ENCODE peak calls at places on chromosomes 2 and 18, in seven cellular contexts. O, U, L, J, E, N and G are unnamed samples.

GRCh38 chr2:235665656-235666239 is 171.9 kb downstream of the AGAP1 start:
- DNase-seq in L (no peak), O (no peak), N (no peak), E (no peak), U (no peak), J (peak; percentile 28), G (peak; percentile 31)

GRCh38 chr2:85813211-85813977 is 59.6 kb downstream of the ATOH8 start:
- DNase-seq in N (no peak), U (no peak), L (no peak), O (no peak), J (no peak), E (no peak), G (no peak)

GRCh38 chr2:142586693-142587432 is 290.6 kb upstream of the KYNU start:
- DNase-seq in L (no peak), O (no peak), E (no peak), U (no peak), N (no peak), J (no peak), G (no peak)

GRCh38 chr18:22166070-22166972 is 3.1 kb upstream of the GATA6 start:
- DNase-seq in J (no peak), E (no peak), U (no peak), L (no peak), N (peak; percentile 84), O (no peak), G (no peak)

GRCh38 chr2:204321910-204322765 is 223.1 kb upstream of the PARD3B start:
- DNase-seq in J (peak; percentile 85), L (no peak), O (no peak), E (no peak), N (peak; percentile 23), U (no peak), G (no peak)

GRCh38 chr2:168320267-168320666 is 72.9 kb upstream of the STK39 start:
- DNase-seq in J (peak; percentile 73), E (no peak), O (no peak), N (no peak), L (no peak), U (no peak), G (no peak)

GRCh38 chr2:171688129-171688465 is 828 bp downstream of the DYNC1I2 start:
- DNase-seq in L (no peak), U (no peak), O (no peak), E (no peak), N (no peak), J (no peak), G (no peak)

GRCh38 chr2:47654790-47655562 is 128.0 kb upstream of the MSH6 start:
- DNase-seq in J (peak; percentile 69), U (no peak), E (no peak), O (no peak), N (no peak), L (no peak), G (no peak)

GRCh38 chr2:27765621-27766286 is 5.8 kb upstream of the MRPL33 start:
- DNase-seq in L (peak; percentile 47), J (no peak), O (peak; percentile 18), U (peak; percentile 40), E (peak; percentile 18), N (peak; percentile 72), G (peak; percentile 13)

GRCh38 chr2:136118819-136119716 is 1.1 kb upstream of the CXCR4 start:
- DNase-seq in N (peak; percentile 61), E (peak; percentile 91), O (peak; percentile 86), J (no peak), U (peak; percentile 89), L (no peak), G (no peak)

GRCh38 chr2:112758701-112759100 is 5.7 kb downstream of the CKAP2L start:
- DNase-seq in L (no peak), N (no peak), U (no peak), J (no peak), E (no peak), O (no peak), G (no peak)

GRCh38 chr2:219309278-219309677 is at the start of gene PTPRN:
- DNase-seq in E (no peak), U (peak; percentile 13), J (no peak), L (peak; percentile 75), O (no peak), N (no peak), G (no peak)

GRCh38 chr2:240224676-240225075 is 84.2 kb upstream of the OTOS start:
- DNase-seq in J (peak; percentile 6), E (no peak), O (no peak), N (no peak), U (no peak), L (no peak), G (no peak)

GRCh38 chr2:32064021-32064678 is 794 bp downstream of the SPAST start:
- DNase-seq in L (peak; percentile 28), U (no peak), N (peak; percentile 35), J (no peak), E (no peak), O (peak; percentile 5), G (no peak)

GRCh38 chr2:212282596-212283330 is 255.8 kb downstream of the ERBB4 start:
- DNase-seq in L (no peak), J (no peak), U (no peak), N (no peak), E (no peak), O (no peak), G (no peak)

GRCh38 chr2:235810297-235810696 is 316.5 kb downstream of the AGAP1 start:
- DNase-seq in E (no peak), N (no peak), L (no peak), U (no peak), O (no peak), J (no peak), G (no peak)

GRCh38 chr18:14916851-14917250 is 168.9 kb downstream of the ANKRD30B start:
- DNase-seq in E (no peak), O (no peak), U (no peak), J (no peak), N (no peak), L (no peak), G (no peak)

GRCh38 chr18:13495980-13496379 is 230.4 kb downstream of the FAM210A start:
- DNase-seq in J (no peak), O (no peak), N (no peak), E (no peak), L (no peak), U (no peak), G (no peak)

GRCh38 chr2:127859712-127860085 is 1.7 kb upstream of the POLR2D start:
- DNase-seq in L (no peak), E (peak; percentile 43), U (peak; percentile 43), O (peak; percentile 40), N (peak; percentile 84), J (peak; percentile 57), G (no peak)

GRCh38 chr2:168730391-168730790 is 72.0 kb upstream of the NOSTRIN start:
- DNase-seq in L (no peak), E (no peak), O (no peak), J (no peak), U (no peak), N (no peak), G (no peak)

GRCh38 chr2:185984670-185985069 is 246.1 kb downstream of the FSIP2 start:
- DNase-seq in U (no peak), J (no peak), L (no peak), N (no peak), E (no peak), O (no peak), G (no peak)

GRCh38 chr2:213080969-213081617 is 70.3 kb downstream of the IKZF2 start:
- DNase-seq in O (no peak), E (no peak), J (no peak), U (no peak), N (no peak), L (no peak), G (no peak)